ENCODE peak calls at places on chromosomes 12 and 14, in five cellular contexts. S is right lobe of liver, W is transverse colon, Z is endothelial cell of umbilical vein, U is tibial artery. A is an unnamed sample. For H3K36me3, the result is how much of the 10 kb centered on the place peaks cover.

GRCh38 chr12:57726884-57727757 is 11.4 kb downstream of the AGAP2 start:
- DNase-seq in Z (peak), U (no peak), W (peak), S (no peak), A (no peak)

GRCh38 chr12:42756841-42757661 is 167.5 kb upstream of the PRICKLE1 start:
- DNase-seq in U (no peak), S (no peak), W (no peak), Z (peak), A (no peak)

GRCh38 chr12:65721541-65722190 is 102.6 kb upstream of the HMGA2 start:
- DNase-seq in S (no peak), W (no peak), Z (no peak), U (no peak), A (no peak)

GRCh38 chr14:102055181-102055901 is 31.5 kb downstream of the HSP90AA1 start:
- DNase-seq in Z (no peak), W (no peak), S (no peak), U (no peak), A (no peak)

GRCh38 chr12:54060975-54061778 is 7.5 kb downstream of the HOXC4 start:
- DNase-seq in Z (no peak), S (no peak), U (no peak), W (no peak), A (no peak)

GRCh38 chr14:94045563-94046345 is 19.6 kb downstream of the OTUB2 start:
- DNase-seq in U (peak), W (peak), Z (no peak), S (no peak), A (no peak)

GRCh38 chr12:131912526-131913274 is 16.4 kb upstream of the PUS1 start:
- DNase-seq in W (peak), S (peak), U (peak), Z (peak), A (peak)

GRCh38 chr14:103142903-103143302 is 19.6 kb downstream of the TNFAIP2 start:
- DNase-seq in W (no peak), S (no peak), U (no peak), Z (no peak), A (no peak)

GRCh38 chr14:67941456-67942018 is 122.0 kb downstream of the RAD51B start:
- DNase-seq in U (no peak), S (no peak), W (no peak), Z (no peak), A (no peak)

GRCh38 chr12:11812558-11813421 is 163.3 kb downstream of the ETV6 start:
- DNase-seq in W (peak), U (no peak), Z (peak), S (peak), A (no peak)

GRCh38 chr12:10968765-10969456 is 17.8 kb downstream of the TAS2R50 start:
- DNase-seq in W (no peak), Z (peak), U (peak), S (peak), A (peak)

GRCh38 chr14:56002876-56003625 is 115.2 kb upstream of the PELI2 start:
- DNase-seq in Z (no peak), W (no peak), S (no peak), U (no peak), A (no peak)

GRCh38 chr12:109047081-109047805 is 5.1 kb upstream of the USP30 start:
- DNase-seq in S (no peak), Z (no peak), W (no peak), U (no peak), A (no peak)

GRCh38 chr14:34301107-34301734 is 160.8 kb downstream of the SPTSSA start:
- DNase-seq in W (no peak), S (no peak), U (no peak), Z (peak), A (no peak)

GRCh38 chr12:98464155-98464554 is 51.2 kb upstream of the TMPO start:
- DNase-seq in W (no peak), U (no peak), S (no peak), Z (peak), A (no peak)

GRCh38 chr14:90503582-90503981 is 106.8 kb downstream of the CALM1 start:
- DNase-seq in Z (no peak), S (no peak), W (peak), U (no peak), A (no peak)

GRCh38 chr14:95496690-95497241 is 19.7 kb downstream of the SYNE3 start:
- DNase-seq in U (no peak), Z (peak), S (no peak), W (no peak), A (no peak)

GRCh38 chr12:10540776-10541205 is 35.1 kb downstream of the EIF2S3B start:
- DNase-seq in U (no peak), W (no peak), S (no peak), Z (no peak), A (no peak)

GRCh38 chr14:23357261-23357660 is 4.6 kb upstream of the SLC22A17 start:
- DNase-seq in W (no peak), S (no peak), Z (no peak), U (no peak), A (no peak)

GRCh38 chr14:102878174-102878969 is 44.1 kb upstream of the AMN start:
- DNase-seq in W (peak), S (no peak), U (no peak), Z (no peak), A (no peak)

GRCh38 chr12:94304566-94305061 is 155.1 kb downstream of the CEP83 start:
- DNase-seq in U (no peak), Z (no peak), S (no peak), W (no peak), A (no peak)

GRCh38 chr14:90795744-90796143 is 20.5 kb downstream of the TTC7B start:
- DNase-seq in Z (peak), S (no peak), U (no peak), W (no peak), A (no peak)

GRCh38 chr12:131025939-131026702 is 72.4 kb downstream of the ADGRD1 start:
- DNase-seq in U (no peak), S (no peak), W (no peak), Z (no peak), A (no peak)

GRCh38 chr12:50101663-50102062 is 2.1 kb upstream of the GPD1 start:
- DNase-seq in S (no peak), U (no peak), W (no peak), Z (peak), A (no peak)

GRCh38 chr12:50097952-50098351 is 5.9 kb upstream of the GPD1 start:
- DNase-seq in S (no peak), W (no peak), Z (no peak), U (no peak), A (no peak)

GRCh38 chr12:50102186-50102585 is 1.6 kb upstream of the GPD1 start:
- DNase-seq in Z (no peak), U (no peak), W (no peak), S (no peak), A (no peak)

GRCh38 chr12:50100561-50100960 is 3.2 kb upstream of the GPD1 start:
- DNase-seq in W (no peak), U (no peak), Z (no peak), S (no peak), A (no peak)

DNA sequence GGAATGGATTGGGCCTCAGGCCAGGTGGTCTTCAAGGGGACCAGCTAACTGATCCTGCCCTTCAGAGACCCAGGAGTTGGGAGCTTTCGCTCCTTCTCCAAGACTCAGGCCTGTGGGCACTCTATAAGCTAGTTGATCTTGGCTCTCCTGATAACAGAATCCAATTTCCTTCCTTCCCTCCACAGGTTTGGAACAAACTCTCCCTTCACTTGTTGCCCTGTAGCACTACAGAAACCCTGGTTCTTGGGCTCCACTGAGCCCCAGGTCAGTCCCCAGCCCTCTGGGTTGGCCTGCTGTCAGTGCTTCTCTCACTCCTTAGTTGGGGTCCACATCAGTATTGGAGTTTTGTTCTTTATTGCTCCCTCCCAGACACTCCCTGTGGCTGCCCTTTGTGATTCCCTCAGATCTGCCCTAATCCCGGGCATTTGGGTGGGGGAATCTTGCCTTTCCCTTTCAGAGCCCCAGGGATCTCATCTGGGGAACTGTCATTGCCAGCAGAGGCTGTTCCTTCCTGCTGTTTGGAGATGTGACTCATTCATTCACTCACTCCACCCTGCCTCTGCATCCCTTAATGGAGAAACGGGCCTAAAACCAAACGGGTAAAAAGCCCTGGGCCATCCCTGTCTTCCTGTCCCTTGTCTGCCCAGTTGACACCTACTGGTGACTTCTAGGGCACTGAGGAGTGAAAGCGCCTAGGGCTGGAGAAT is 4.4 kb upstream of the GPD1 start:
- DNase-seq in S (no peak), Z (no peak), U (no peak), W (no peak), A (no peak)
- H3K36me3 ChIP-seq in S (under half), Z (under half), U (half or more), W (under half), A (under half)

GRCh38 chr14:64289571-64289970 is 4.6 kb downstream of the ESR2 start:
- DNase-seq in W (no peak), Z (no peak), U (no peak), S (no peak), A (no peak)

GRCh38 chr14:64296561-64296960 is 2.4 kb upstream of the ESR2 start:
- DNase-seq in U (no peak), S (no peak), Z (peak), W (no peak), A (no peak)

GRCh38 chr14:64292197-64292596 is 2.0 kb downstream of the ESR2 start:
- DNase-seq in W (no peak), S (no peak), U (no peak), Z (no peak), A (no peak)

GRCh38 chr14:64294672-64295413 is 672 bp upstream of the ESR2 start:
- DNase-seq in S (peak), Z (peak), W (peak), U (peak), A (peak)

GRCh38 chr14:64293976-64294671 is at the start of gene ESR2:
- DNase-seq in S (peak), Z (peak), U (no peak), W (peak), A (no peak)
- H3K27ac ChIP-seq in S (no peak), Z (no peak), U (no peak), W (peak), A (no peak)

GRCh38 chr14:69055125-69055524 is 76.0 kb upstream of the ACTN1 start:
- DNase-seq in S (no peak), Z (peak), W (no peak), U (no peak), A (no peak)

GRCh38 chr14:69052181-69052601 is 73.1 kb upstream of the ACTN1 start:
- DNase-seq in Z (peak), U (no peak), S (peak), W (no peak), A (no peak)

GRCh38 chr14:69054030-69054429 is 74.9 kb upstream of the ACTN1 start:
- DNase-seq in Z (no peak), U (no peak), S (no peak), W (no peak), A (no peak)

GRCh38 chr14:69056389-69056788 is 77.3 kb upstream of the ACTN1 start:
- DNase-seq in W (no peak), U (no peak), Z (peak), S (no peak), A (no peak)

GRCh38 chr14:69055973-69056372 is 76.9 kb upstream of the ACTN1 start:
- DNase-seq in U (no peak), S (no peak), W (no peak), Z (no peak), A (no peak)
- H3K36me3 ChIP-seq in U (under half), S (under half), W (under half), Z (under half), A (under half)

GRCh38 chr14:35352274-35353233 is 52.0 kb downstream of the NFKBIA start:
- DNase-seq in U (no peak), S (peak), Z (no peak), W (no peak), A (no peak)

GRCh38 chr14:35351897-35352273 is 52.7 kb downstream of the NFKBIA start:
- DNase-seq in Z (no peak), S (peak), U (no peak), W (no peak), A (no peak)

GRCh38 chr14:35351497-35351896 is 53.1 kb downstream of the NFKBIA start:
- DNase-seq in U (no peak), S (no peak), Z (no peak), W (no peak), A (no peak)

GRCh38 chr14:35353409-35354172 is 51.0 kb downstream of the NFKBIA start:
- DNase-seq in U (no peak), W (no peak), Z (no peak), S (no peak), A (no peak)

DNA sequence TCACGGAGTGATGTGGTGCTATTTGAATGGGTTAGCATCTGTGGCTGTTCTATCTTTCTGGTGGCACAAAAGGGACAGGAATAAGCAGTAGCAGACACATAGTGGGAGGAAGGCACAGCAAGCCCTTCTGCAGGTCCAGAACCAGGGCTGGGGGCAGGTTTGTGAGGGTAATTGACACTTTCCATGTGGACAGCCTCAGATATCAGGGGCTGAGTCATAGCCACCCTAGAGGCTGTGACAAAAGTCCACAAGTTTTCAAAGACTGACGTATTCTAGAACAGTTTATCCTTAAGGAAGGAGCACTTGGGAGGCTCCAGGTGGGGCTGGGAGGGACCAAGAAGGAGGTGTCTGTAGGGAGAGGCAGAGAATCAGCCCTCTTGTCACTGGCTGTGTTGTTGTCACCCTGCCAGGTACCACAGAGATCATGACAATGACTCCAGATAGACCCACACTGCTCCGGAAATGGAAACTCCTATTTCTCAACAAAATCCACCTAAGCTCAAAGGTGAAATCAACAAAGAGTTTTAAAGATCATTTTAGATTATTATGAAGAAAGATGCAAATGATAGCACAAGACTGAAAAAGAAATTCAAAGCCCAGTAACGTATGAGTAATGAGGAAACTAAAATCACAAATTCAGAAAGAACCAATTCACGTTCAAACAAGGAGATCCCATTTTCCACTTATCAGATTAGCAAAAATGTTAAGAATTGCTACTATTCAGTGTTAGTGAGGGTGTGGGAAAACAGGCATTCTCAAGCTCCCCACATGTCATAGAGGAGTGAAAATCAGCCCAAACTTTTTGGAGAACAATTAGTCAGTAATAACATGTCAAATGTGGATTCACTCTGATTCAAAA is 48.3 kb downstream of the NFKBIA start:
- DNase-seq in W (peak), Z (no peak), S (no peak), U (no peak), A (peak)
- H3K27ac ChIP-seq in W (peak), Z (no peak), S (peak), U (no peak), A (peak)

GRCh38 chr14:35368139-35368460 is 36.4 kb downstream of the NFKBIA start:
- DNase-seq in S (no peak), W (no peak), U (no peak), Z (no peak), A (no peak)
- H3K36me3 ChIP-seq in S (under half), W (under half), U (under half), Z (under half), A (under half)

A was measured in lung.